ENCODE peak calls at places on chromosome 3, in seven cellular contexts. Q is heart left ventricle, T is testis, J is stomach, V is tibial artery, U is GM12878, K is lower lobe of right lung. B is an unnamed sample. For H3K36me3, the result is how much of the 10 kb centered on the place peaks cover.

GRCh38 chr3:194686816-194687637 is 1.3 kb downstream of the FAM43A start:
- DNase-seq in Q (peak), T (peak), J (peak), V (peak), U (no peak), K (peak), B (no peak)

GRCh38 chr3:113844622-113845222 is 6.1 kb downstream of the GRAMD1C start:
- DNase-seq in Q (no peak), T (no peak), J (no peak), V (no peak), U (no peak), K (no peak), B (no peak)

GRCh38 chr3:58200846-58201355 is 9.9 kb downstream of the DNASE1L3 start:
- DNase-seq in Q (no peak), T (no peak), J (no peak), V (no peak), U (no peak), K (no peak), B (no peak)

GRCh38 chr3:79367066-79367465 is 400.7 kb downstream of the ROBO1 start:
- DNase-seq in Q (no peak), T (no peak), J (no peak), V (no peak), U (no peak), K (no peak), B (no peak)

GRCh38 chr3:38507120-38507519 is 11.0 kb downstream of the EXOG start:
- DNase-seq in Q (no peak), T (no peak), J (no peak), V (no peak), U (peak), K (no peak), B (no peak)

GRCh38 chr3:72510247-72510646 is 338.0 kb downstream of the SHQ1 start:
- DNase-seq in Q (no peak), T (no peak), J (no peak), V (no peak), U (no peak), K (no peak), B (no peak)

GRCh38 chr3:9169326-9169725 is 80.1 kb downstream of the SRGAP3 start:
- DNase-seq in Q (no peak), T (no peak), J (no peak), V (no peak), U (no peak), K (no peak), B (no peak)

GRCh38 chr3:149936812-149937230 is 33.9 kb downstream of the PFN2 start:
- DNase-seq in Q (peak), T (no peak), J (peak), V (peak), U (peak), K (no peak), B (no peak)

GRCh38 chr3:174533286-174533685 is 325.8 kb upstream of the NAALADL2 start:
- DNase-seq in Q (no peak), T (no peak), J (no peak), V (no peak), U (no peak), K (no peak), B (no peak)

GRCh38 chr3:143024351-143024960 is 23.1 kb downstream of the U2SURP start:
- DNase-seq in Q (no peak), T (no peak), J (no peak), V (no peak), U (no peak), K (no peak), B (no peak)

GRCh38 chr3:156407617-156408225 is 147.2 kb downstream of the SSR3 start:
- DNase-seq in Q (no peak), T (no peak), J (no peak), V (no peak), U (no peak), K (no peak), B (no peak)

GRCh38 chr3:111690242-111690641 is 95.1 kb upstream of the ZBED2 start:
- DNase-seq in Q (no peak), T (no peak), J (no peak), V (no peak), U (no peak), K (no peak), B (no peak)

GRCh38 chr3:124999897-125000296 is 55.9 kb downstream of the HEG1 start:
- DNase-seq in Q (no peak), T (no peak), J (no peak), V (no peak), U (no peak), K (no peak), B (no peak)

GRCh38 chr3:123883656-123884257 is 375 bp downstream of the MYLK start:
- DNase-seq in Q (peak), T (no peak), J (no peak), V (no peak), U (no peak), K (peak), B (no peak)

GRCh38 chr3:42247576-42248027 is 18.4 kb downstream of the CCK start:
- DNase-seq in Q (no peak), T (peak), J (peak), V (peak), U (no peak), K (no peak), B (no peak)

GRCh38 chr3:190362258-190362657 is 25.7 kb upstream of the CLDN16 start:
- DNase-seq in Q (no peak), T (no peak), J (no peak), V (no peak), U (no peak), K (no peak), B (no peak)

GRCh38 chr3:155330356-155330755 is 36.9 kb upstream of the STRIT1 start:
- DNase-seq in Q (no peak), T (no peak), J (no peak), V (no peak), U (no peak), K (no peak), B (no peak)

GRCh38 chr3:106957021-106957420 is 420.2 kb upstream of the CCDC54 start:
- DNase-seq in Q (no peak), T (no peak), J (no peak), V (no peak), U (no peak), K (no peak), B (no peak)

GRCh38 chr3:52190294-52190841 is 7.6 kb upstream of the ALAS1 start:
- DNase-seq in Q (no peak), T (peak), J (peak), V (no peak), U (no peak), K (peak), B (no peak)

GRCh38 chr3:70072180-70072579 is 72.6 kb downstream of the SAMMSON start:
- DNase-seq in Q (no peak), T (peak), J (peak), V (peak), U (no peak), K (no peak), B (no peak)

GRCh38 chr3:178345944-178346343 is 190.3 kb upstream of the KCNMB2 start:
- DNase-seq in Q (no peak), T (no peak), J (no peak), V (no peak), U (no peak), K (no peak), B (no peak)

GRCh38 chr3:128278761-128279593 is 125.7 kb downstream of the EEFSEC start:
- DNase-seq in Q (peak), T (peak), J (peak), V (peak), U (no peak), K (peak), B (no peak)

GRCh38 chr3:71129611-71130515 is 453.7 kb downstream of the FOXP1 start:
- DNase-seq in Q (no peak), T (peak), J (no peak), V (no peak), U (no peak), K (no peak), B (no peak)

GRCh38 chr3:126986001-126986400 is 3.1 kb downstream of the PLXNA1 start:
- DNase-seq in Q (no peak), T (no peak), J (no peak), V (no peak), U (no peak), K (no peak), B (no peak)

DNA sequence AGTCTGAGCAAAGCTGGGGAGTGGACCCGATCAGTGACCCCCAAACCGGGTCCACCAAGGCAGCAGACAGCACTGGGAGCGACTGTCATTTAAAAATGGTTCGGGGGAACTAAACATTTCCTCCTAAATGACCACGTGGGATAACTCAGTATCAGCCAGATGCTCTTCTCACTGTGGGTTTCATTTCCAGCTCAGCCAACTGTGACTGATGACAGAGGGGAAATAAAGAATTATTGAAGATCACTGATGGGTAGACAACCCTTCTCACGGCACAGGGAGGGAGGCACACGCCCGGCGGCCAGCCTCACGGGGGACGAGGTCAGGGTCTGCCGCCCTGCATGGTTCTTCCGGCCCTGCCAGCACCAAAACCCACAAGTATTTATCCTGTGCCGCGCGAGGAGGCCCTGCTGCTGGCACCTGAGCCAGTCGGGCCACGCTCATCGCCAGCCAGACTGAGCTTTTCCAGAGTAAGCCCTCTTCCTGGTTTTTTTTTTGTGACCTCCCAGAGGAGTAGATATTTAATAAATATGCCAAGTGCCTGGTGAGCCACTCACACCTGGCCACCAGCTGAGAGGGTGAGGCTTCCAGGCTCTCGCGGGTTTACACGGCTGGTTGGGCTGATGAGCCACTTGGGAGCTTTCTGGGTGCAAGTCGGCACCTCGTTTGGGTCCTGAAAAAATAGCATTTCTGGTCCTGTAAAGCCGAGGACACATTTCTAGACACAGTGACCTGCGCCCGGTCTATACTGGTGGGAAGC is 6.2 kb downstream of the MELTF start:
- DNase-seq in Q (peak), T (peak), J (no peak), V (no peak), U (peak), K (no peak), B (no peak)
- H3K36me3 ChIP-seq in Q (under half), T (under half), J (under half), V (under half), U (under half), K (under half), B (under half)

GRCh38 chr3:134357914-134358811 is 16.1 kb downstream of the AMOTL2 start:
- DNase-seq in Q (no peak), T (peak), J (peak), V (no peak), U (no peak), K (peak), B (peak)
- TF ChIP-seq CTCF in Q (peak), T (no peak), J (no peak), V (no peak), U (peak), K (peak), B (peak)

DNA sequence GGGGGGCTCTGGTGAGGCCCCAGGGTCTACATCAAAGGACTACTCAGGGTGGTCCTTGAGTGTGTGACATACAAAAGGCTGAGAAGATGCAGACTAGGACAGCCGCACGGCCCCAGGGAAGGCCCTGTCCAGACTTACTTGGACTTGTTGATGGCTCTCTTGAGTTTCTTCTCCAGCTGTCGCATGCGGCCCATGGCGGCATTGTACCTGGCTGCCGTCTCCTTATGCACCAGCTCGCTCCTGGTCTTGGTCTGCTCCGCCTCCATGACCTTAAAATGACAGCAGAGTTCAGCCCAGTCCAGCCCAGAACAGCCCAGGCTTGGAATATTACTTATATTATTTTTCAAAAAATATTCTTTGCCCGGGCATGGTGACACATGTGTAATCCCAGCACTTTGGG is 56.0 kb downstream of the CAPN7 start:
- DNase-seq in Q (no peak), T (no peak), J (no peak), V (no peak), U (no peak), K (no peak), B (no peak)
- H3K36me3 ChIP-seq in Q (half or more), T (under half), J (under half), V (under half), U (under half), K (half or more), B (under half)

GRCh38 chr3:411183-411681 is 214.7 kb downstream of the CHL1 start:
- DNase-seq in Q (no peak), T (no peak), J (no peak), V (no peak), U (no peak), K (no peak), B (no peak)

GRCh38 chr3:409011-409410 is 212.4 kb downstream of the CHL1 start:
- DNase-seq in Q (no peak), T (no peak), J (no peak), V (no peak), U (no peak), K (no peak), B (no peak)

DNA sequence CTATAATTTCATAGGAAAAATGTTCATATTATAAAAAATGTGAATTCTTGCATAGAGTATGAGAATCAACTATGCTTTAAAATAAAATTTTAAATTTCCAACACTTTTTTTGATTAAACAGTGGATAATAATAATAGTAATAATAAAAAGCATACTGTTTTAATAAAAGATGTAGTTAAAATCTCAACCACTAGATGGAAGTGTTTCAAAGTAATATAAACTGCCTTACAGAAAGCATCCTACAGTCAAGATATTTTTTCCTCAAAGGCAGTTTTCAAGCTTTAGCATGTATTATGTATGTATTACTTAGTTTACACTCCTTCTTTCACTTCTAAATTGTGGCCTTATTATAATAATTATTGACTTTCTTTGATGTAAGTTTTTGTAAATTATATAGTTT is 217.5 kb downstream of the CHL1 start:
- DNase-seq in Q (no peak), T (no peak), J (no peak), V (no peak), U (no peak), K (no peak), B (no peak)
- TF ChIP-seq CTCF in Q (peak), T (no peak), J (no peak), V (no peak), U (peak), K (peak), B (peak)

GRCh38 chr3:185052631-185053030 is 100.2 kb downstream of the C3orf70 start:
- DNase-seq in Q (no peak), T (no peak), J (no peak), V (no peak), U (no peak), K (no peak), B (no peak)
- H3K36me3 ChIP-seq in Q (half or more), T (under half), J (half or more), V (half or more), U (under half), K (half or more), B (under half)

GRCh38 chr3:188573286-188573928 is 419.4 kb downstream of the LPP start:
- DNase-seq in Q (no peak), T (no peak), J (no peak), V (no peak), U (no peak), K (peak), B (no peak)
- TF ChIP-seq CTCF in Q (no peak), T (no peak), J (no peak), V (no peak), U (no peak), K (no peak), B (no peak)

DNA sequence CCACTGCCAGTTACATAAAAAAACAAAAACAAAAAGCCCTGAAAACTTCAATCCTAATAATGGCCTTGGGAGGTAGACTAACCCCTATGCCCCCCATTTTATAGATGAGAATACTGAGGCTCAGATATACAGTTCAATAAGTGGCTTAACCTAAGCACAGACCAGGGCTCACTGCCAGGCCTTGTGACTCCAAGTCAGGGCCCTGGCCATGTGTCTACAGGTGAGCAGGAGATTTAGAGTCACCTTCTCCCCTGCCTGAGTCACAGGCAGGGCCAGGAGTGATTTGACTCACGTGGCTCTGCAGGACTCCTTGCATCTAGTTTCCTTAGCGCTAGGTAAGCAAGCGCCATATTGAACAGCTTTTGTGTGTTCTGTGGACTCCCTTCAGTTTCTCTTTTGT is 98.6 kb upstream of the ETV5 start:
- DNase-seq in Q (no peak), T (no peak), J (no peak), V (no peak), U (no peak), K (no peak), B (no peak)
- H3K36me3 ChIP-seq in Q (under half), T (under half), J (under half), V (under half), U (under half), K (under half), B (under half)

GRCh38 chr3:186540444-186541226 is 3.5 kb downstream of the CRYGS start:
- DNase-seq in Q (no peak), T (peak), J (peak), V (peak), U (peak), K (no peak), B (no peak)
- TF ChIP-seq CTCF in Q (peak), T (peak), J (peak), V (peak), U (peak), K (peak), B (peak)

B was measured in RWPE2.